ENCODE peak calls at places on chromosomes 7 and 10, in six cellular contexts. A is A549; Q is astrocyte of the cerebellum; D is left ventricle myocardium inferior; W is CD8-positive, alpha-beta T cell; G is gastrocnemius medialis. V is an unnamed sample.
A peak's percentile ranks its signal among the peaks of the same experiment; 100 is the strongest.

GRCh38 chr10:279655-280054 is 144.4 kb downstream of the ZMYND11 start:
- DNase-seq in A (no peak), Q (no peak), D (no peak), W (no peak), G (no peak), V (no peak)

GRCh38 chr7:22944506-22944905 is 69.4 kb downstream of the HYCC1 start:
- DNase-seq in A (no peak), Q (no peak), D (no peak), W (no peak), G (no peak), V (peak; percentile 74)

GRCh38 chr10:67837519-67838314 is at the start of gene DNAJC12:
- DNase-seq in A (peak; percentile 86), Q (no peak), D (no peak), W (no peak), G (no peak), V (peak; percentile 63)

GRCh38 chr7:322111-322671 is 32.2 kb downstream of the FOXL3 start:
- DNase-seq in A (peak; percentile 51), Q (no peak), D (peak; percentile 72), W (peak; percentile 88), G (peak; percentile 48), V (peak; percentile 17)

GRCh38 chr10:62980697-62981495 is 152.2 kb upstream of the NRBF2 start:
- DNase-seq in A (no peak), Q (no peak), D (no peak), W (no peak), G (no peak), V (no peak)

GRCh38 chr7:131105803-131106680 is 221.6 kb upstream of the MKLN1 start:
- DNase-seq in A (peak; percentile 76), Q (no peak), D (peak; percentile 82), W (peak; percentile 75), G (peak; percentile 63), V (peak; percentile 76)

GRCh38 chr7:47596502-47597202 is 14.7 kb upstream of the TNS3 start:
- DNase-seq in A (peak; percentile 68), Q (no peak), D (no peak), W (no peak), G (peak; percentile 77), V (peak; percentile 53)

GRCh38 chr10:6667679-6668270 is 87.7 kb upstream of the PRKCQ start:
- DNase-seq in A (peak; percentile 66), Q (peak; percentile 22), D (no peak), W (no peak), G (peak; percentile 17), V (peak; percentile 38)

GRCh38 chr7:130141161-130141857 is 63.9 kb downstream of the TMEM209 start:
- DNase-seq in A (no peak), Q (peak; percentile 34), D (peak; percentile 54), W (peak; percentile 29), G (no peak), V (peak; percentile 70)

GRCh38 chr7:107982918-107983389 is 20.0 kb downstream of the LAMB1 start:
- DNase-seq in A (peak; percentile 24), Q (no peak), D (no peak), W (no peak), G (no peak), V (peak; percentile 77)

GRCh38 chr7:74656911-74657691 is 417 bp upstream of the GTF2I start:
- DNase-seq in A (peak; percentile 98), Q (peak; percentile 88), D (peak; percentile 99), W (peak; percentile 97), G (peak; percentile 97), V (peak; percentile 94)

GRCh38 chr7:44187636-44188416 is 1.4 kb downstream of the GCK start:
- DNase-seq in A (no peak), Q (no peak), D (no peak), W (no peak), G (no peak), V (no peak)

GRCh38 chr10:25522946-25523608 is 348.3 kb downstream of the GPR158 start:
- DNase-seq in A (peak; percentile 17), Q (no peak), D (no peak), W (no peak), G (no peak), V (peak; percentile 6)

GRCh38 chr10:14543048-14543903 is 212.6 kb upstream of the FRMD4A start:
- DNase-seq in A (no peak), Q (no peak), D (no peak), W (no peak), G (no peak), V (peak; percentile 82)

GRCh38 chr7:43692582-43693373 is 36.5 kb downstream of the COA1 start:
- DNase-seq in A (peak; percentile 36), Q (no peak), D (no peak), W (no peak), G (no peak), V (no peak)

GRCh38 chr7:76393116-76394031 is 16.1 kb downstream of the SSC4D start:
- DNase-seq in A (peak; percentile 91), Q (no peak), D (peak; percentile 96), W (peak; percentile 92), G (peak; percentile 95), V (peak; percentile 83)
- H3K4me3 ChIP-seq in A (peak overlapping the region; percentile 53), Q (peak overlapping the region; percentile 51), D (peak overlapping the region; percentile 70), W (peak overlapping the region; percentile 85), G (peak overlapping the region; percentile 68), V (peak overlapping the region; percentile 80)

GRCh38 chr10:43865275-43866135 is 216.8 kb upstream of the ZNF32 start:
- DNase-seq in A (no peak), Q (no peak), D (no peak), W (no peak), G (no peak), V (peak; percentile 46)

GRCh38 chr10:43867667-43868361 is 219.1 kb upstream of the ZNF32 start:
- DNase-seq in A (no peak), Q (no peak), D (no peak), W (no peak), G (no peak), V (peak; percentile 75)

GRCh38 chr10:43868362-43868672 is 219.6 kb upstream of the ZNF32 start:
- DNase-seq in A (no peak), Q (no peak), D (no peak), W (no peak), G (no peak), V (no peak)

GRCh38 chr10:43867113-43867512 is 218.4 kb upstream of the ZNF32 start:
- DNase-seq in A (no peak), Q (no peak), D (no peak), W (no peak), G (no peak), V (no peak)

GRCh38 chr10:43866712-43867111 is 218.0 kb upstream of the ZNF32 start:
- DNase-seq in A (no peak), Q (no peak), D (no peak), W (no peak), G (no peak), V (no peak)
- TF ChIP-seq CTCF in A (no peak), Q (no peak), D (no peak), W (no peak), G (no peak), V (no peak)

GRCh38 chr10:123395906-123396305 is 241.7 kb downstream of the BUB3 start:
- DNase-seq in A (no peak), Q (no peak), D (no peak), W (no peak), G (no peak), V (no peak)
- H3K4me3 ChIP-seq in A (no peak overlapping the region), Q (no peak overlapping the region), D (no peak overlapping the region), W (no peak overlapping the region), G (no peak overlapping the region), V (no peak overlapping the region)

GRCh38 chr7:101218236-101219130 is 518 bp downstream of the ZNHIT1 start:
- DNase-seq in A (no peak), Q (no peak), D (no peak), W (no peak), G (no peak), V (peak; percentile 25)

GRCh38 chr7:101220295-101220694 is 2.3 kb downstream of the ZNHIT1 start:
- DNase-seq in A (no peak), Q (no peak), D (no peak), W (no peak), G (no peak), V (no peak)

GRCh38 chr7:101217388-101218235 is at the start of the genes PLOD3 and ZNHIT1:
- DNase-seq in A (peak; percentile 98), Q (peak; percentile 97), D (peak; percentile 95), W (peak; percentile 93), G (peak; percentile 96), V (peak; percentile 99)

GRCh38 chr7:101216001-101216859 is 1.2 kb downstream of the PLOD3 start:
- DNase-seq in A (no peak), Q (no peak), D (no peak), W (no peak), G (no peak), V (no peak)

GRCh38 chr7:101216860-101217387 is 457 bp downstream of the PLOD3 start:
- DNase-seq in A (no peak), Q (no peak), D (no peak), W (no peak), G (no peak), V (peak; percentile 17)
- TF ChIP-seq CTCF in A (no peak), Q (peak; percentile 8), D (no peak), W (no peak), G (no peak), V (no peak)

GRCh38 chr7:5238500-5238899 is 44.2 kb upstream of the SLC29A4 start:
- DNase-seq in A (no peak), Q (no peak), D (no peak), W (no peak), G (no peak), V (no peak)

GRCh38 chr7:5232874-5233273 is 42.8 kb downstream of the WIPI2 start:
- DNase-seq in A (no peak), Q (no peak), D (no peak), W (no peak), G (no peak), V (no peak)

GRCh38 chr7:5234852-5235831 is 45.1 kb downstream of the WIPI2 start:
- DNase-seq in A (no peak), Q (no peak), D (no peak), W (no peak), G (no peak), V (no peak)

GRCh38 chr7:5232485-5232837 is 42.4 kb downstream of the WIPI2 start:
- DNase-seq in A (no peak), Q (no peak), D (no peak), W (no peak), G (no peak), V (no peak)

DNA sequence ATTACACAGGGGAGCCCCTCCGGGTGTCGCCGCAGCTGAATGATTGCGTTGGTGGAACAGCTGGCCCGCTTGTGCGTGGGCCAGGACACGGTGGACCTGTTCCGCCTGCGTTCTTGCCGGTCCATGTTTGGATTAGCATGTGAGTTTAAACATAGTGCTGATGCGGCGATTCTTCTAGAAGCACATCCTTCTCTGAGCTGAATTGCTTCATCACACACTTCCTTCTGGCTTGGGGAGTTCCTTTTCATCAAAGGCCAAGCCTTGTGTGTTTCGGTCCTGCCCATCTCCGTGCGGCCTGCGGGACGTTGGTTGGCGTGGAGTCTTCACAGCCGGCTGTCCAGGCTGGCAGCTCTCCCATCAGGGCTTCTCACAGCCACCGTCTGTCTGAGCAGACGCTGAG is 45.5 kb upstream of the SLC29A4 start:
- DNase-seq in A (no peak), Q (no peak), D (peak; percentile 81), W (no peak), G (peak; percentile 58), V (peak; percentile 66)
- H3K4me3 ChIP-seq in A (no peak overlapping the region), Q (no peak overlapping the region), D (peak overlapping the region; percentile 34), W (no peak overlapping the region), G (no peak overlapping the region), V (no peak overlapping the region)

GRCh38 chr10:13439771-13440708 is 88.8 kb downstream of the BEND7 start:
- DNase-seq in A (peak; percentile 32), Q (no peak), D (peak; percentile 25), W (peak; percentile 55), G (peak; percentile 18), V (no peak)
- TF ChIP-seq CTCF in A (peak; percentile 91), Q (peak; percentile 96), D (peak; percentile 88), W (peak; percentile 90), G (peak; percentile 51), V (peak; percentile 74)

V was measured in fibroblast of the aortic adventitia.